ENCODE peak calls at places on chromosome 20, in six cellular contexts. P is fibroblast of mammary gland, G is fibroblast of the aortic adventitia, V is right lobe of liver, E is GM23338, U is pancreas. J is an unnamed sample.

GRCh38 chr20:2302369-2302768 is 6.6 kb downstream of the TGM3 start:
- DNase-seq in V (no peak), U (no peak), G (no peak), E (peak), P (no peak), J (no peak)

GRCh38 chr20:64001607-64002011 is 20.7 kb downstream of the PRPF6 start:
- DNase-seq in P (no peak), G (no peak), U (no peak), V (no peak), E (no peak), J (no peak)

GRCh38 chr20:48630342-48631075 is 197.3 kb downstream of the PREX1 start:
- DNase-seq in E (peak), P (no peak), G (no peak), V (peak), U (no peak), J (no peak)

GRCh38 chr20:4026093-4026601 is 10.8 kb upstream of the RNF24 start:
- DNase-seq in G (peak), V (no peak), P (peak), U (no peak), E (peak), J (no peak)

GRCh38 chr20:54794874-54795273 is 319.5 kb downstream of the DOK5 start:
- DNase-seq in U (no peak), V (no peak), G (no peak), P (no peak), E (no peak), J (no peak)

GRCh38 chr20:42531675-42531985 is 658.1 kb downstream of the PTPRT start:
- DNase-seq in U (no peak), E (no peak), V (no peak), P (no peak), G (no peak), J (no peak)

GRCh38 chr20:4272225-4272624 is 256.9 kb upstream of the RNF24 start:
- DNase-seq in V (no peak), G (no peak), E (no peak), P (peak), U (no peak), J (no peak)

GRCh38 chr20:62141397-62142251 is 1.6 kb downstream of the PSMA7 start:
- DNase-seq in E (peak), G (peak), P (peak), V (no peak), U (no peak), J (no peak)

GRCh38 chr20:62320581-62321354 is 18.0 kb downstream of the ADRM1 start:
- DNase-seq in U (no peak), E (peak), P (no peak), G (no peak), V (peak), J (no peak)

GRCh38 chr20:44643596-44644383 is 7.7 kb downstream of the ADA start:
- DNase-seq in G (peak), V (no peak), E (peak), P (peak), U (no peak), J (peak)

GRCh38 chr20:51899674-51900073 is 97.4 kb upstream of the SALL4 start:
- DNase-seq in G (no peak), E (peak), P (no peak), U (no peak), V (no peak), J (no peak)

GRCh38 chr20:14337400-14338171 is at the start of gene FLRT3:
- DNase-seq in U (peak), E (peak), V (peak), G (peak), P (peak), J (peak)

GRCh38 chr20:23995905-23996666 is 7.5 kb upstream of the GGTLC1 start:
- DNase-seq in E (peak), G (peak), V (no peak), U (peak), P (peak), J (no peak)

DNA sequence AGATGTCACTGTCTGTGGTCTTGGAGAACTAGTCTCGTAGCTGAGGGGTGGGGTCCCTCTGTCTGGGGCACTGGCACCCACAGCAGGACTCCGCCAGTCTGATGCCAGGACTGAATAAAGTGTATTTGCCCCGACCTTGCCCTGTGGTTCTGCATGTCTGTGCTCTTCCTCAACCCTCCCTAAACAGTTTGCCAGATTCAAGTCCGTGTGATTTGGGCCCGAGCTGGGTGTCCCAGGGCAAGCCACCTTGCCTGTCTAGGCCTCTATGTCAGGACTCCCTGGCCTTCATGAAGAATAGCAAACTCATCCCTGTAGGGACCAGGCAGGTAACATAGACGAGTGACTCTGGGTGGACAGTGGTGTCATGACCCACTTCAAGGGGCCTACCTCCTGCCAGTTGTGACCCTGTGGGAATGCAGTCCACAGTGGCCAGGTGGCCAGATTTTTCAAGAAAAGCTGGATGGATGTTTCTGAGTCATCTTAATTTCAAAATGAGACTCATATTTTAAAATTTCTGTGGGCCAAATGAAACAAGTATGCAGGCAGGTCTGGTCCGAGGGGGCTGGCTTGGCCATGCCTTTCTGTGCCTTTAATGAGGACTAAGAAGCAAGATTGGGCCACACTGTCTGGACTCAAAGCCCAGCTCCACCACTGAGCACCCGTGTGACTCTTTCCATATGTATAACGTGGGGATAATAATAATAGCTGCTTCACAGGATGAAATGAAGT is 3.4 kb downstream of the SOX12 start:
- DNase-seq in U (no peak), E (no peak), G (no peak), V (no peak), P (no peak), J (no peak)
- H3K4me3 ChIP-seq in U (no peak), E (peak), G (peak), V (no peak), P (no peak), J (no peak)

GRCh38 chr20:59074456-59074855 is 31.9 kb upstream of the PRELID3B start:
- DNase-seq in V (no peak), E (no peak), G (peak), P (peak), U (no peak), J (no peak)

GRCh38 chr20:59075934-59076508 is 33.4 kb upstream of the PRELID3B start:
- DNase-seq in P (no peak), U (no peak), V (no peak), G (no peak), E (no peak), J (no peak)

GRCh38 chr20:59081036-59081435 is 38.5 kb upstream of the PRELID3B start:
- DNase-seq in G (no peak), U (no peak), P (no peak), V (no peak), E (no peak), J (no peak)

GRCh38 chr20:59077705-59078104 is 35.1 kb upstream of the PRELID3B start:
- DNase-seq in U (no peak), V (no peak), P (no peak), E (no peak), G (no peak), J (no peak)

DNA sequence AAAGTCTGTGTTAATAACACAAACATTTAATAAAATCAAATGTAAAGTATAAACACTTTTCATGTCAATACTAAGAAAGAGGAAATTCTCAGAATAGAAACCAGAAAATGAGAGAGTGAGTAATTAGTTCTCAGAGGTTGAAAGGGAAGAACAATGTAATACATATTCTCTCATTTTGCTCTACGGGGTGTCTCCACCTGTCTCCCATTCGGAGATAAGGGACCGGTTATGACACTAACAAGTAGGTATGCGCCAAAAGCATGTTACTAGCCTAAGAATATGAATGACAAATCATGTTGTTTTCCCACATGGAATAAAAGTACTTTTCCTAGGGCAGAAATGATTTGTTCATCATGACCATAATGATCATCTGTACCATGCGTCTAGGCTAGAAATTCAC is 35.6 kb upstream of the PRELID3B start:
- DNase-seq in E (no peak), G (no peak), P (no peak), U (no peak), V (no peak), J (no peak)
- TF ChIP-seq CTCF in E (no peak), G (no peak), P (no peak), U (no peak), V (no peak), J (no peak)

DNA sequence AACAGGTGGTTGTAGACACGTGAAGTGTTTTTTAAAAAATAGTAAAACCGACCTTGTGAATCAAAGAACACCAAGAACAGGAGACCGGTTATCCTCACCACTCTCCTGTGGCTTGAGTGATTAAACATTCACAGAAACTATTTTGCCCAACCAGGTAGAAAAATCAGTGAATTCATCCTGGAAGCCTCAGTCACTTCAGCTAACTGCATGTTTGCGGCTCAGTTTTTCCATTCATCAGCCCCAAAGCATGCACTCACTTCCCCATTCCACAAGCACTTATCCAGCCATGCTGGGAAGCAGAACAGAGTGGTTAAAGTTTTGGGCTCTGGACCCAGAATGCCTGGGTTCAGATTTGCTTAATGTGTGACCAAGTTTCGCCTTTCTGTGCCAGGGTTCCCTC is 2.4 kb downstream of the LRRN4 start:
- DNase-seq in U (no peak), E (peak), G (peak), V (no peak), P (peak), J (no peak)
- H3K4me3 ChIP-seq in U (peak), E (peak), G (no peak), V (no peak), P (no peak), J (peak)

GRCh38 chr20:36717657-36718056 is 28.2 kb downstream of the NDRG3 start:
- DNase-seq in U (no peak), P (peak), V (no peak), G (peak), E (peak), J (no peak)
- TF ChIP-seq CTCF in U (no peak), P (peak), V (peak), G (peak), E (peak), J (no peak)

DNA sequence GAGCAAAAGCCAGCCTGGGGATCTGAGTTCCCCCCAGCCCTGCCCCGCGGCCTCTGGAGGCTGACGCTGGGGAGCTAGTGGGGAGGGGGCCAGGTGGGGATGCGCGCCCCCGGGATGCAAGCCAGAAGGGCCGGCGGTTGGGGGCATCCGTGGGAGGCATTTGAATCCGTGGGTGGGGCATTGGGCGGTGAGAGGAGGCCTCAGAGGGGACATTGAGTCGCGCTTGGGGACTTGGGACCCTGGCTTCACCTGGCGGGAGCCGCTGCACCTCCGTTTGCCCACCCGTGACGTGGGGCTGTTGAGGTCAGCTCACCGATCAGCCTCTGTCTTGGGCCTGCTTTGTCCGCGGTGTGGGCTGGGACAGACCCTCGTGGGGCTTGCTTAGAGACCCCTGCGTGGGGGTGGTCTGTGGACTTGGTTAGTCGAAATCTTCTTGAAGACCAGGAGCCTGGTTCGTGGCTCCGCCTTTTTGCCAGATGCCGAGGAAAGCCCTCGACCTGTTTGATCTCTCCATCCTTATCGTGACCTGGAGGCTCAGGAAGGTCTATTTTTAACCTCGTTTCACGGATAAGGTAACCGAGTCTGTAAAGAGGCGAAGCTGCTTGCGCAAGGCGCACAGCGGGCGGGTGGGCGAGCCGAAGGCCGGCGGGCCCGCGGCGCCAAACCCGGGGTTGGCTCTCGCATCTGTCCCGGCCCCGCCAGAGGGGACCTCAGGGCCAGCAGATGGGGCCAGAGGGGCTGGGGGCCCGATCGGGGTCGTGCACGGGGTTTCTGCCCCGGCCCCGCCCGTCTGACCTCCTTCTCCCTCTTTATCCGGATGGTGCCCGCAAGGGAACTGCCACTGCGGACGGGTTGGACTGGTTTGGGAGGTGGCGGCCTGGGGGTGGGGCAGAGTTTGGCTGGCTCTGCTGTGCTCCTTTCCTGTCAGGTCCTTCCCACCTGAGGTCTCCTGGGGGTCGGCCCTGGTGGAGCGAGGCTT is 8.3 kb downstream of the FAM110A start:
- DNase-seq in U (peak), P (no peak), V (no peak), G (no peak), E (peak), J (peak)
- H3K4me3 ChIP-seq in U (peak), P (peak), V (peak), G (peak), E (peak), J (peak)

DNA sequence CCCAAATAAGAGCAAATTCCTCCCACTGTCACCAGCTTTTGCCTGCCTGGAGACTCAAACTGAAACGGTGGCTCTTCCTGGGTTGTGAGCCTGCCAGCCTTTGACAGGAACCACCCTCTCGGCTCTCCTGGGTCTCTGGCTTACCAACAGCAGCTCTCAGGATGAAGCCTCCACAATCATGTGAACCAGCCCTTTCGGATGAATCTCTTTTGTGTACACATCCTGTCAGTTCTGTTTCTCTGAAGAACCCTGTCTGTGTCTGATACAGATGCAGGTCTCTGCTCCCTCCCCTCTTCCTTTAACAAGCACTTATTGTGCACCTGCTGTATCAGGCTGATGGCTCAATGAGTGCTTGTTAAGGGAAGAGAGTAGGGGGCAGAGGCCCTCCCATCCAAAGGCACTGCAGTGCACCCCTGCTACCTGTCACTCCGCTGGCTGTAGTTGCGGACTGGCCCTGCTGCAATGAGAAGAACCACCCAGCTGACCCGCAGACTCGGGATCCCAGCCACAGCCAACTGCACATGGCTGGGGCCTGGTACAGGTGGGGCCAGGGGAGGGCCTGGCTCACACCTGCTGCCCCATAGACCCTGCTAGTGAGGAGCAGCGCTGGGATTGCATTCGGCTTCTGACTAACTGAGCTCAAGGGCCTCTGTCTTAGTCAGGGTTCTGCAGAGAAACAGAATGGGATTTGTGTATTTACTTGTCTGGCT is 120.1 kb upstream of the PMEPA1 start:
- DNase-seq in E (no peak), G (no peak), U (no peak), V (no peak), P (no peak), J (no peak)
- TF ChIP-seq CTCF in E (no peak), G (no peak), U (no peak), V (no peak), P (no peak), J (no peak)

GRCh38 chr20:22403860-22404608 is 180.3 kb downstream of the FOXA2 start:
- DNase-seq in G (peak), U (no peak), V (no peak), E (peak), P (no peak), J (peak)
- H3K4me3 ChIP-seq in G (no peak), U (peak), V (peak), E (peak), P (no peak), J (no peak)